ENCODE peak calls at places on chromosomes 12 and 14, in five cellular contexts. One of them, this sample, is unnamed.

GRCh38 chr12:68259318-68259940 is 6.0 kb upstream of the IL22 start:
- DNase-seq in IMR-90: peak
- DNase-seq in fibroblast of mammary gland: peak
- DNase-seq in GM06990: no peak
- DNase-seq in astrocyte of the cerebellum: peak
- DNase-seq in this sample: no peak

GRCh38 chr12:28563286-28563685 is 373.0 kb downstream of the CCDC91 start:
- DNase-seq in fibroblast of mammary gland: peak
- DNase-seq in astrocyte of the cerebellum: no peak
- DNase-seq in GM06990: no peak
- DNase-seq in IMR-90: no peak
- DNase-seq in this sample: no peak

GRCh38 chr14:54688229-54688628 is 121.3 kb downstream of the SAMD4A start:
- DNase-seq in astrocyte of the cerebellum: no peak
- DNase-seq in GM06990: no peak
- DNase-seq in fibroblast of mammary gland: no peak
- DNase-seq in IMR-90: no peak
- DNase-seq in this sample: no peak

GRCh38 chr12:98635657-98636323 is 8.8 kb downstream of the IKBIP start:
- DNase-seq in astrocyte of the cerebellum: peak
- DNase-seq in fibroblast of mammary gland: peak
- DNase-seq in GM06990: peak
- DNase-seq in IMR-90: peak
- DNase-seq in this sample: no peak

GRCh38 chr12:27013606-27014084 is 539 bp downstream of the TM7SF3 start:
- DNase-seq in IMR-90: peak
- DNase-seq in astrocyte of the cerebellum: no peak
- DNase-seq in fibroblast of mammary gland: peak
- DNase-seq in GM06990: no peak
- DNase-seq in this sample: no peak

GRCh38 chr14:24334431-24335271 is at the start of gene ADCY4:
- DNase-seq in IMR-90: no peak
- DNase-seq in fibroblast of mammary gland: no peak
- DNase-seq in GM06990: no peak
- DNase-seq in astrocyte of the cerebellum: no peak
- DNase-seq in this sample: peak

GRCh38 chr14:31843361-31844091 is 233.6 kb upstream of the ARHGAP5 start:
- DNase-seq in fibroblast of mammary gland: peak
- DNase-seq in IMR-90: peak
- DNase-seq in astrocyte of the cerebellum: no peak
- DNase-seq in GM06990: no peak
- DNase-seq in this sample: no peak

GRCh38 chr14:98958048-98959031 is 313.7 kb downstream of the BCL11B start:
- DNase-seq in fibroblast of mammary gland: no peak
- DNase-seq in IMR-90: no peak
- DNase-seq in astrocyte of the cerebellum: no peak
- DNase-seq in GM06990: no peak
- DNase-seq in this sample: no peak

DNA sequence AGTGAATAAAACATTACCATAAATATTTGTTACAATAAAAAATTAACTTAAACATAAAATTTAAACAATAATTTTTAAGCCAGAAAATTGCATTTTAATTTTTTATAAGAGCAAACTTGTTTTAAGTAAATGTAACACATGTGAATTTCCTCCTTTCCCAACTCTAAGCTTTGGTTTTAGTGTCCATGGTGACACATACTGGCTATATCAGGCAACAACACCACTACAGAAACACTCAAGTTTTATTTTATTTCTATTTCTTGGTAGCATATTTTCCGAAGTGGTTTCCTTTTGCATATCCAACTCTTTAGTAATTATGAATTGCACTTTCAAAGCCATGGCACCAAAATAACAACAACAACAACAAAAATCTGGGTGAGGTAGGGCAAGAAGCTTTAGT is 2.2 kb downstream of the NELL2 start:
- DNase-seq in astrocyte of the cerebellum: no peak
- DNase-seq in fibroblast of mammary gland: peak
- DNase-seq in IMR-90: peak
- DNase-seq in GM06990: no peak
- DNase-seq in this sample: no peak
- TF ChIP-seq CTCF in astrocyte of the cerebellum: peak
- TF ChIP-seq CTCF in fibroblast of mammary gland: no peak
- TF ChIP-seq CTCF in IMR-90: no peak
- TF ChIP-seq CTCF in GM06990: peak
- TF ChIP-seq CTCF in this sample: peak

GRCh38 chr14:52332269-52332668 is 18.2 kb downstream of the PTGER2 start:
- DNase-seq in IMR-90: peak
- DNase-seq in GM06990: no peak
- DNase-seq in astrocyte of the cerebellum: peak
- DNase-seq in fibroblast of mammary gland: no peak
- DNase-seq in this sample: no peak
- TF ChIP-seq CTCF in IMR-90: no peak
- TF ChIP-seq CTCF in GM06990: no peak
- TF ChIP-seq CTCF in astrocyte of the cerebellum: no peak
- TF ChIP-seq CTCF in fibroblast of mammary gland: no peak
- TF ChIP-seq CTCF in this sample: no peak

GRCh38 chr12:131827961-131828534 is at the start of gene MMP17:
- DNase-seq in GM06990: no peak
- DNase-seq in fibroblast of mammary gland: peak
- DNase-seq in astrocyte of the cerebellum: no peak
- DNase-seq in IMR-90: peak
- DNase-seq in this sample: no peak
- TF ChIP-seq CTCF in GM06990: peak
- TF ChIP-seq CTCF in fibroblast of mammary gland: no peak
- TF ChIP-seq CTCF in astrocyte of the cerebellum: no peak
- TF ChIP-seq CTCF in IMR-90: peak
- TF ChIP-seq CTCF in this sample: peak

DNA sequence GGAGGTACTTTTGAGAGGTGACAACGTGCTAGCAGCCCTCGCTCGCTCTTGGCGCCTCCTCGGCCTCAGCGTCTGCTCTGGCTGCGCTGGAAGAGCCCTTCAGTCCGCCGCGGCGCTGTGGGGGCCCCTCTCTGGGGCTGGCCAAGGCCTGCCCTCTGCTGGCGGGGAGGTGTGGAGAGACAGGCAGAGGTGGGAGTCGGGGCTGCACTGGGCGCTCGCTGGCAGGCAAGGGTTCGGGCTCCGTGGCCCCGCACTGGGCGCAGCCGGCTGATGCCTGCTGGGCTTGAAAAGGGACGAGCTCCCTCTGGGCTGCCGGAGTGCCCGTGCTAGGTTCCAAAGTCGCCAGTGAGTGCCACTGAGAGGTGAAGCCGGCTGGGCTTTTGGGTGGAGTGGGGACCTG is 580.0 kb downstream of the DIO2 start:
- DNase-seq in GM06990: no peak
- DNase-seq in astrocyte of the cerebellum: no peak
- DNase-seq in fibroblast of mammary gland: no peak
- DNase-seq in IMR-90: no peak
- DNase-seq in this sample: no peak
- TF ChIP-seq CTCF in GM06990: no peak
- TF ChIP-seq CTCF in astrocyte of the cerebellum: no peak
- TF ChIP-seq CTCF in fibroblast of mammary gland: no peak
- TF ChIP-seq CTCF in IMR-90: no peak
- TF ChIP-seq CTCF in this sample: no peak

DNA sequence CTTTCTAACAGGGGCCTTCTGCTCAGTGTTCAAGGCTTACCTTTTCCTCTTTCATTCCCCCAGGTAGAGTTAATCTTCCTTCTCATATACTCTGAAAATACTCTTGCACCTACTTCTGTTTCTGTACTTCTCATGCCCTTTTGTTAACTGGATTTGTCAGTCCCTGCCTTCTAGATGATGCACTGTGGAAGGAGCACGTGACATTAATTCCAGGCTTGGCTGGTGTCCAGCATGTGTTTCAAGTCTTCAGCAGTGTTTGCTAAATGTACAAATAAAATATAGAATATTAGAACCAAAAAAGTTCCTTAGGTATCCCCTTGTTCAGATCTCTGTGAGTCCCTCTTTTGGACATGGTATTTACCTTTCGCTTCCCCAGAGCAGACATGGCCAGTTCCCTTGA is 27.9 kb upstream of the EVL start:
- DNase-seq in IMR-90: peak
- DNase-seq in fibroblast of mammary gland: peak
- DNase-seq in astrocyte of the cerebellum: no peak
- DNase-seq in GM06990: no peak
- DNase-seq in this sample: peak
- TF ChIP-seq CTCF in IMR-90: no peak
- TF ChIP-seq CTCF in fibroblast of mammary gland: no peak
- TF ChIP-seq CTCF in astrocyte of the cerebellum: no peak
- TF ChIP-seq CTCF in GM06990: no peak
- TF ChIP-seq CTCF in this sample: no peak

DNA sequence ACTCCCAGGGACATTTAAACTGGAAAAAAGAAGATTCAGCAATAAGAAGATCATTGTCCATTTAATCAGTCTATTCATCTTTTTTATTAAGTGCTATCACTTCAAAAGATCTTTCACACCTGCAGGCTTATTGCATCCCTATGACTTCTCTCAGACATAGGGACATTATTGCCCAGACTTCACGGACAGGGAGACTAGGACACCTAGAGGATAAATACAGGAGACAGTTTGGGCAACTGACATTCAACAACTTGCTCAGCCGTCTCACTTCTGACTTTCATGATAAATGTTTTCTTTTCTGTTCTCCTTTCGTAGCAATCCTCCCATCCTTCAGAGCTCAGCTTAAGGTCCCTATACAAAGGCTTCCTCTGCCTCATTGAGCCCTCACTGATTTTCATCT is 84.3 kb downstream of the TMEM30B start:
- DNase-seq in IMR-90: no peak
- DNase-seq in fibroblast of mammary gland: no peak
- DNase-seq in astrocyte of the cerebellum: no peak
- DNase-seq in GM06990: no peak
- DNase-seq in this sample: no peak
- TF ChIP-seq CTCF in IMR-90: no peak
- TF ChIP-seq CTCF in fibroblast of mammary gland: peak
- TF ChIP-seq CTCF in astrocyte of the cerebellum: no peak
- TF ChIP-seq CTCF in GM06990: no peak
- TF ChIP-seq CTCF in this sample: no peak

GRCh38 chr12:58247633-58248032 is 306.3 kb downstream of the ATP23 start:
- DNase-seq in astrocyte of the cerebellum: no peak
- DNase-seq in fibroblast of mammary gland: no peak
- DNase-seq in IMR-90: no peak
- DNase-seq in GM06990: no peak
- DNase-seq in this sample: no peak
- TF ChIP-seq CTCF in astrocyte of the cerebellum: no peak
- TF ChIP-seq CTCF in fibroblast of mammary gland: peak
- TF ChIP-seq CTCF in IMR-90: peak
- TF ChIP-seq CTCF in GM06990: peak
- TF ChIP-seq CTCF in this sample: no peak

GRCh38 chr12:130335517-130336392 is 1.9 kb upstream of the PIWIL1 start:
- DNase-seq in fibroblast of mammary gland: peak
- DNase-seq in astrocyte of the cerebellum: peak
- DNase-seq in GM06990: no peak
- DNase-seq in IMR-90: peak
- DNase-seq in this sample: no peak
- TF ChIP-seq CTCF in fibroblast of mammary gland: peak
- TF ChIP-seq CTCF in astrocyte of the cerebellum: peak
- TF ChIP-seq CTCF in GM06990: peak
- TF ChIP-seq CTCF in IMR-90: peak
- TF ChIP-seq CTCF in this sample: peak